ENCODE peak calls at places on chromosomes 13 and 19, in five cellular contexts. One of them, this sample, is unnamed.

GRCh38 chr13:109211616-109212015 is 574.8 kb downstream of the IRS2 start:
- DNase-seq in foreskin fibroblast: peak; percentile 85
- DNase-seq in mucosa of descending colon: no peak
- DNase-seq in cardiac muscle cell: no peak
- DNase-seq in tibial artery: no peak
- DNase-seq in this sample: peak; percentile 36

GRCh38 chr13:71218960-71219359 is 648.0 kb downstream of the DACH1 start:
- DNase-seq in foreskin fibroblast: no peak
- DNase-seq in mucosa of descending colon: no peak
- DNase-seq in cardiac muscle cell: no peak
- DNase-seq in tibial artery: no peak
- DNase-seq in this sample: no peak

GRCh38 chr13:48678316-48678715 is 24.6 kb downstream of the CYSLTR2 start:
- DNase-seq in foreskin fibroblast: no peak
- DNase-seq in mucosa of descending colon: no peak
- DNase-seq in cardiac muscle cell: no peak
- DNase-seq in tibial artery: no peak
- DNase-seq in this sample: no peak

GRCh38 chr13:30895773-30896172 is 10.3 kb upstream of the MEDAG start:
- DNase-seq in foreskin fibroblast: peak; percentile 92
- DNase-seq in mucosa of descending colon: peak; percentile 18
- DNase-seq in cardiac muscle cell: peak; percentile 95
- DNase-seq in tibial artery: peak; percentile 91
- DNase-seq in this sample: peak; percentile 95

GRCh38 chr19:17795495-17795856 is 538 bp downstream of the B3GNT3 start:
- DNase-seq in foreskin fibroblast: no peak
- DNase-seq in mucosa of descending colon: peak; percentile 42
- DNase-seq in cardiac muscle cell: no peak
- DNase-seq in tibial artery: no peak
- DNase-seq in this sample: no peak

GRCh38 chr19:49151339-49152217 is 3.6 kb downstream of the HRC start:
- DNase-seq in foreskin fibroblast: peak; percentile 66
- DNase-seq in mucosa of descending colon: peak; percentile 98
- DNase-seq in cardiac muscle cell: peak; percentile 53
- DNase-seq in tibial artery: no peak
- DNase-seq in this sample: no peak

GRCh38 chr13:20608438-20609020 is 41.6 kb downstream of the IFT88 start:
- DNase-seq in foreskin fibroblast: no peak
- DNase-seq in mucosa of descending colon: no peak
- DNase-seq in cardiac muscle cell: peak; percentile 17
- DNase-seq in tibial artery: no peak
- DNase-seq in this sample: no peak

GRCh38 chr19:13172335-13173128 is 22.3 kb downstream of the IER2 start:
- DNase-seq in foreskin fibroblast: peak; percentile 95
- DNase-seq in mucosa of descending colon: peak; percentile 83
- DNase-seq in cardiac muscle cell: peak; percentile 80
- DNase-seq in tibial artery: peak; percentile 88
- DNase-seq in this sample: peak; percentile 85

GRCh38 chr13:29472317-29472961 is 123.0 kb downstream of the SLC7A1 start:
- DNase-seq in foreskin fibroblast: peak; percentile 74
- DNase-seq in mucosa of descending colon: peak; percentile 78
- DNase-seq in cardiac muscle cell: peak; percentile 69
- DNase-seq in tibial artery: peak; percentile 32
- DNase-seq in this sample: peak; percentile 61

GRCh38 chr19:4911314-4911713 is 2.0 kb downstream of the UHRF1 start:
- DNase-seq in foreskin fibroblast: no peak
- DNase-seq in mucosa of descending colon: no peak
- DNase-seq in cardiac muscle cell: peak; percentile 21
- DNase-seq in tibial artery: no peak
- DNase-seq in this sample: peak; percentile 19

GRCh38 chr19:7912697-7913564 is 1.7 kb upstream of the TGFBR3L start:
- DNase-seq in foreskin fibroblast: no peak
- DNase-seq in mucosa of descending colon: no peak
- DNase-seq in cardiac muscle cell: no peak
- DNase-seq in tibial artery: no peak
- DNase-seq in this sample: no peak

GRCh38 chr13:113906566-113906965 is 42.7 kb upstream of the GAS6 start:
- DNase-seq in foreskin fibroblast: no peak
- DNase-seq in mucosa of descending colon: no peak
- DNase-seq in cardiac muscle cell: no peak
- DNase-seq in tibial artery: no peak
- DNase-seq in this sample: no peak

GRCh38 chr19:12723383-12723642 is 419 bp downstream of the TNPO2 start:
- DNase-seq in foreskin fibroblast: peak; percentile 39
- DNase-seq in mucosa of descending colon: no peak
- DNase-seq in cardiac muscle cell: no peak
- DNase-seq in tibial artery: no peak
- DNase-seq in this sample: no peak

GRCh38 chr19:41226053-41226873 is 7.2 kb downstream of the AXL start:
- DNase-seq in foreskin fibroblast: peak; percentile 98
- DNase-seq in mucosa of descending colon: peak; percentile 71
- DNase-seq in cardiac muscle cell: peak; percentile 93
- DNase-seq in tibial artery: peak; percentile 68
- DNase-seq in this sample: peak; percentile 93

GRCh38 chr19:15331419-15332310 is 674 bp downstream of the BRD4 start:
- DNase-seq in foreskin fibroblast: peak; percentile 76
- DNase-seq in mucosa of descending colon: peak; percentile 49
- DNase-seq in cardiac muscle cell: peak; percentile 63
- DNase-seq in tibial artery: peak; percentile 35
- DNase-seq in this sample: peak; percentile 39

GRCh38 chr13:40559915-40560314 is 106.5 kb downstream of the FOXO1 start:
- DNase-seq in foreskin fibroblast: no peak
- DNase-seq in mucosa of descending colon: no peak
- DNase-seq in cardiac muscle cell: no peak
- DNase-seq in tibial artery: no peak
- DNase-seq in this sample: no peak

GRCh38 chr13:40564342-40564997 is 102.0 kb downstream of the FOXO1 start:
- DNase-seq in foreskin fibroblast: no peak
- DNase-seq in mucosa of descending colon: no peak
- DNase-seq in cardiac muscle cell: peak; percentile 49
- DNase-seq in tibial artery: no peak
- DNase-seq in this sample: no peak

GRCh38 chr13:40563350-40564125 is 102.9 kb downstream of the FOXO1 start:
- DNase-seq in foreskin fibroblast: peak; percentile 15
- DNase-seq in mucosa of descending colon: no peak
- DNase-seq in cardiac muscle cell: peak; percentile 81
- DNase-seq in tibial artery: no peak
- DNase-seq in this sample: no peak

GRCh38 chr13:40565282-40566148 is 100.9 kb downstream of the FOXO1 start:
- DNase-seq in foreskin fibroblast: peak; percentile 17
- DNase-seq in mucosa of descending colon: no peak
- DNase-seq in cardiac muscle cell: no peak
- DNase-seq in tibial artery: no peak
- DNase-seq in this sample: no peak

DNA sequence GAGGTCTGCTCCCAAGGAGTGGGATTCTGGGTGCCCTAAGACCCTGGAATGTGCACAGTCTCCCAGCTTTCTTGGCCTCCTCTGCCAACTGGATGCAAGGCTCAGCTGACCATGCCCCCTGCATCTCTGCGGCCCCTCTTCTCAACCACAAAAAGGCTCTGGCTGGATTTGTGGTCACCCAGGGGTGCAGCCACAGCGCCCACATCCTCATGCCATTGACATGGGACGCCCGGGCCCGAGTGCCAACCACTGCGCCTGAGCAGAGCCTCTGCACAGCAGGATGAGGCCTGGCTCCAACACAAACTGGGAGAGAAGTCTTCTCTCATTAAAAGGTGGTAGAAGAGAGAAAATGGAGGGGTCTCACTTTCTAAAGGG is 103.5 kb downstream of the FOXO1 start:
- DNase-seq in foreskin fibroblast: no peak
- DNase-seq in mucosa of descending colon: no peak
- DNase-seq in cardiac muscle cell: no peak
- DNase-seq in tibial artery: no peak
- DNase-seq in this sample: no peak
- TF ChIP-seq CTCF in foreskin fibroblast: no peak
- TF ChIP-seq CTCF in mucosa of descending colon: no peak
- TF ChIP-seq CTCF in cardiac muscle cell: no peak
- TF ChIP-seq CTCF in tibial artery: no peak
- TF ChIP-seq CTCF in this sample: no peak

GRCh38 chr13:27961227-27962085 is 7.7 kb downstream of the CDX2 start:
- DNase-seq in foreskin fibroblast: no peak
- DNase-seq in mucosa of descending colon: no peak
- DNase-seq in cardiac muscle cell: no peak
- DNase-seq in tibial artery: no peak
- DNase-seq in this sample: no peak
- H3K4me3 ChIP-seq in foreskin fibroblast: no peak overlapping the region
- H3K4me3 ChIP-seq in mucosa of descending colon: no peak overlapping the region
- H3K4me3 ChIP-seq in cardiac muscle cell: peak overlapping the region; percentile 28
- H3K4me3 ChIP-seq in tibial artery: no peak overlapping the region
- H3K4me3 ChIP-seq in this sample: no peak overlapping the region

DNA sequence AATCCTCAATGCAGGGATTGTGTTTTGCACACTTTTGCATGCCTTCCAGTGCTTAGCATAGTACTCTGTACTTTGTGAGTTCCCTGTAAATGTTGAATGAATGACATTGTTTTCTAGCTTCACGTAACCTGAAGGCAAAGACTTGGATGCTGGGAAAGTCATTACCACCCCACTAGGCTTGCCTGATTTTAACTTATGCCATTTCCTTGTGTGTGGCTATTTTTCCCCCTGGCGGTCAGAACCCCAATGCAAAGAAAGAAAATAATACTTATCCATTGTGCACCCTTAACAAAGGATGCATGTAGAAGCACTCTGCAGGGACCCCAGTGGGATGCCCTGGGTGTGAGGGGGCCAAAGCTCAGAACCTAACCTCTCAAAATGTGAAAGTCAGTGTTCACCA is 1.2 kb upstream of the ENOX1 start:
- DNase-seq in foreskin fibroblast: peak; percentile 80
- DNase-seq in mucosa of descending colon: no peak
- DNase-seq in cardiac muscle cell: peak; percentile 63
- DNase-seq in tibial artery: no peak
- DNase-seq in this sample: peak; percentile 49
- TF ChIP-seq CTCF in foreskin fibroblast: peak; percentile 48
- TF ChIP-seq CTCF in mucosa of descending colon: no peak
- TF ChIP-seq CTCF in cardiac muscle cell: peak; percentile 56
- TF ChIP-seq CTCF in tibial artery: no peak
- TF ChIP-seq CTCF in this sample: peak; percentile 56

GRCh38 chr19:45864629-45865082 is 530 bp downstream of the FOXA3 start:
- DNase-seq in foreskin fibroblast: no peak
- DNase-seq in mucosa of descending colon: no peak
- DNase-seq in cardiac muscle cell: no peak
- DNase-seq in tibial artery: no peak
- DNase-seq in this sample: no peak
- H3K4me3 ChIP-seq in foreskin fibroblast: no peak overlapping the region
- H3K4me3 ChIP-seq in mucosa of descending colon: peak overlapping the region; percentile 32
- H3K4me3 ChIP-seq in cardiac muscle cell: peak overlapping the region; percentile 31
- H3K4me3 ChIP-seq in tibial artery: no peak overlapping the region
- H3K4me3 ChIP-seq in this sample: no peak overlapping the region

DNA sequence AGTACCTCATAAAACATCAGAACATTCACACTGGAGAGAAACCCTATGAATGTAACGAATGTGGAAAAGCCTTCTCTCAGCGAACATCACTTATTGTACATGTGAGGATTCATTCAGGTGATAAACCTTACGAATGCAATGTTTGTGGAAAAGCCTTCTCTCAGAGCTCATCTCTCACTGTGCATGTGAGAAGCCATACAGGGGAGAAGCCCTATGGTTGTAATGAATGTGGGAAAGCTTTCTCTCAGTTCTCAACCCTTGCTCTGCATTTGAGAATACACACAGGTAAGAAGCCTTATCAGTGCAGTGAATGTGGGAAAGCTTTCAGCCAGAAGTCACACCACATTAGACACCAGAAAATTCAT is 22.0 kb downstream of the ZNF146 start:
- DNase-seq in foreskin fibroblast: no peak
- DNase-seq in mucosa of descending colon: no peak
- DNase-seq in cardiac muscle cell: no peak
- DNase-seq in tibial artery: no peak
- DNase-seq in this sample: no peak
- TF ChIP-seq CTCF in foreskin fibroblast: no peak
- TF ChIP-seq CTCF in mucosa of descending colon: no peak
- TF ChIP-seq CTCF in cardiac muscle cell: no peak
- TF ChIP-seq CTCF in tibial artery: no peak
- TF ChIP-seq CTCF in this sample: no peak

DNA sequence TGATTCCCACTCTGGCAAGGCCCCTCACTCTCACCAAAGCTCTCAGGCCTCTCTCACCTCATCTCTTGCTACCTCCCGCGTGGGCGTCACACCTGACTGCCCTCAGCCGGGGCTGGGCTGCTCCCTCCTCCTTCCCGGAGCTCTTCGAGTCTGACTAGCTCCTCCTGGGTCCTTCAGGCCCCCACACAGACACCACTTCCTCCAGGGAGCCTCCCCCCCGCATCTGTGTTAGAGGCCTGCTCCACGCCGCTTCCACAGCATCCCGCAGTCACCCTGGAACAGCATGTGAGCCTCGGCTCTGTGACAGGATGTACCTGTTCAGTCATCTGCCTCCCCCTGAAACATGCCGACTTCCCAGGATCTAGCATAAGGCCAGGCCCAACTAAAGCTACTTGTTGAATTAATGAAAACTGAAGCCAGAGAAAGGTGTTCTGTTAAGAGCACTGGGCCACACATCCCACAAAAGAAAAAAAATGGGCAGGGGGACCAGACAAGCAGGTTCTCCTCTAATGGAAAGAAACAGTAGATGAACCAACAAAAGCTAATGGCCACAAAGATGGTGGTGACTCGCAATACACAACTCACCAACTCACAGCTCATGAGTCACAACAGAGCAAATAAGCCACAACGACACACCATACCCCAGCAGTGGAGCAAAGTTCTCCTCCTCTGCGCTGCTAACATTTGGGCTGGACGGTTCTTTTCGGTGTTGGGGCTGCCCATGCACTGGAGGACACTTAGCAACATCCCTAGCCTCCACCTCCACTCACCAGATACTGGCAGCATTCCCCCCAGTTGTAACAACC is 3.0 kb downstream of the PPP6R1 start:
- DNase-seq in foreskin fibroblast: peak; percentile 48
- DNase-seq in mucosa of descending colon: no peak
- DNase-seq in cardiac muscle cell: peak; percentile 5
- DNase-seq in tibial artery: no peak
- DNase-seq in this sample: peak; percentile 15
- H3K4me3 ChIP-seq in foreskin fibroblast: peak overlapping the region; percentile 15
- H3K4me3 ChIP-seq in mucosa of descending colon: no peak overlapping the region
- H3K4me3 ChIP-seq in cardiac muscle cell: no peak overlapping the region
- H3K4me3 ChIP-seq in tibial artery: no peak overlapping the region
- H3K4me3 ChIP-seq in this sample: peak overlapping the region; percentile 88